ENCODE peak calls at places on chromosomes 16 and 17, in ten cellular contexts. S is RWPE1; N is cardiac muscle cell; Y is CD4-positive, alpha-beta T cell; X is psoas muscle; V is activated CD4-positive, alpha-beta T cell treated with anti-CD3 and anti-CD28 coated beads for 24 hours; Q is T47D; G is osteocyte; A is CD8-positive, alpha-beta T cell; O is hypothalamus. K is an unnamed sample.

GRCh38 chr17:11950771-11951519 is 46.3 kb downstream of the ZNF18 start:
- DNase-seq in X (no peak), N (no peak), V (no peak), G (peak; percentile 23), O (no peak), Q (no peak), S (no peak), A (no peak), Y (no peak), K (no peak)

GRCh38 chr17:45262516-45263476 is 902 bp upstream of the SPATA32 start:
- DNase-seq in X (no peak), G (no peak), S (no peak), Y (no peak), N (no peak), V (no peak), A (no peak), O (no peak), Q (peak; percentile 87), K (no peak)

GRCh38 chr16:25110392-25110947 is 1.1 kb upstream of the LCMT1 start:
- DNase-seq in G (no peak), Q (no peak), N (no peak), A (no peak), O (no peak), X (no peak), V (no peak), Y (no peak), S (no peak), K (no peak)

GRCh38 chr16:87848676-87849345 is 20.5 kb downstream of the SLC7A5 start:
- DNase-seq in X (no peak), S (no peak), Q (no peak), V (no peak), O (no peak), N (no peak), G (no peak), A (no peak), Y (no peak), K (no peak)

GRCh38 chr17:69609495-69610315 is 195.2 kb downstream of the MAP2K6 start:
- DNase-seq in A (no peak), S (peak; percentile 20), X (no peak), G (no peak), V (no peak), N (peak; percentile 17), Q (peak; percentile 7), O (no peak), Y (no peak), K (peak; percentile 41)

GRCh38 chr17:67359960-67360817 is 6.2 kb downstream of the PSMD12 start:
- DNase-seq in A (peak; percentile 47), Q (peak; percentile 32), X (no peak), V (no peak), Y (no peak), S (no peak), N (peak; percentile 39), O (no peak), G (no peak), K (no peak)

GRCh38 chr16:79066621-79067020 is 533.9 kb downstream of the MAF start:
- DNase-seq in X (no peak), A (no peak), O (no peak), G (no peak), N (no peak), V (no peak), Y (no peak), S (no peak), Q (no peak), K (no peak)

GRCh38 chr17:75647061-75647460 is 13.8 kb downstream of the SMIM5 start:
- DNase-seq in Q (no peak), Y (no peak), S (no peak), A (no peak), G (no peak), N (no peak), V (no peak), X (no peak), O (no peak), K (no peak)

GRCh38 chr17:39757931-39758873 is 20.5 kb downstream of the GRB7 start:
- DNase-seq in O (no peak), V (peak; percentile 39), Y (peak; percentile 45), N (no peak), A (peak; percentile 54), S (no peak), G (no peak), X (no peak), Q (no peak), K (no peak)

GRCh38 chr17:412211-413015 is 59.8 kb upstream of the RPH3AL start:
- DNase-seq in O (no peak), X (no peak), Q (no peak), N (peak; percentile 62), A (peak; percentile 69), Y (peak; percentile 61), S (peak; percentile 34), V (no peak), G (no peak), K (peak; percentile 53)

GRCh38 chr17:32486091-32486700 is 597 bp upstream of the CDK5R1 start:
- DNase-seq in Y (peak; percentile 71), A (peak; percentile 65), S (peak; percentile 75), X (peak; percentile 81), G (no peak), O (peak; percentile 69), V (peak; percentile 54), Q (peak; percentile 89), N (peak; percentile 81), K (peak; percentile 71)

K was measured in WTC11.